ENCODE peak calls at places on chromosomes 7 and 10, in seven cellular contexts. I is small intestine, Y is psoas muscle, S is Peyer's patch, P is heart left ventricle, Q is PC-3, W is heart right ventricle. H is an unnamed sample. For H3K4me1, the result is how much of the 10 kb centered on the place peaks cover.

GRCh38 chr7:136303162-136303561 is 326.0 kb upstream of the MTPN start:
- DNase-seq in I (no peak), Y (no peak), S (no peak), P (no peak), Q (no peak), W (no peak), H (no peak)

GRCh38 chr10:126929391-126929790 is 24.2 kb downstream of the DOCK1 start:
- DNase-seq in I (no peak), Y (no peak), S (no peak), P (no peak), Q (no peak), W (no peak), H (no peak)

GRCh38 chr7:56157238-56157790 is 41.1 kb upstream of the NUPR2 start:
- DNase-seq in I (no peak), Y (no peak), S (no peak), P (no peak), Q (no peak), W (no peak), H (no peak)

GRCh38 chr10:30357806-30358205 is 8.7 kb upstream of the MTPAP start:
- DNase-seq in I (no peak), Y (no peak), S (no peak), P (no peak), Q (no peak), W (no peak), H (no peak)

GRCh38 chr10:52474265-52474664 is 160.2 kb downstream of the DKK1 start:
- DNase-seq in I (no peak), Y (no peak), S (no peak), P (no peak), Q (peak), W (no peak), H (no peak)

GRCh38 chr7:79403879-79404278 is 49.6 kb downstream of the MAGI2 start:
- DNase-seq in I (no peak), Y (no peak), S (no peak), P (no peak), Q (no peak), W (no peak), H (no peak)

GRCh38 chr7:16422917-16423316 is 1.6 kb upstream of the CRPPA start:
- DNase-seq in I (no peak), Y (no peak), S (no peak), P (no peak), Q (no peak), W (no peak), H (no peak)

GRCh38 chr10:131088619-131089018 is 222.9 kb downstream of the TCERG1L start:
- DNase-seq in I (no peak), Y (no peak), S (no peak), P (no peak), Q (no peak), W (no peak), H (no peak)

GRCh38 chr10:90450797-90451196 is 407.0 kb downstream of the HTR7 start:
- DNase-seq in I (no peak), Y (no peak), S (no peak), P (no peak), Q (peak), W (no peak), H (no peak)

GRCh38 chr10:15136960-15137359 is 31.5 kb downstream of the NMT2 start:
- DNase-seq in I (no peak), Y (no peak), S (no peak), P (no peak), Q (no peak), W (no peak), H (no peak)
- H3K4me1 ChIP-seq in I (under half), Y (under half), S (under half), P (under half), Q (under half), W (under half), H (under half)

DNA sequence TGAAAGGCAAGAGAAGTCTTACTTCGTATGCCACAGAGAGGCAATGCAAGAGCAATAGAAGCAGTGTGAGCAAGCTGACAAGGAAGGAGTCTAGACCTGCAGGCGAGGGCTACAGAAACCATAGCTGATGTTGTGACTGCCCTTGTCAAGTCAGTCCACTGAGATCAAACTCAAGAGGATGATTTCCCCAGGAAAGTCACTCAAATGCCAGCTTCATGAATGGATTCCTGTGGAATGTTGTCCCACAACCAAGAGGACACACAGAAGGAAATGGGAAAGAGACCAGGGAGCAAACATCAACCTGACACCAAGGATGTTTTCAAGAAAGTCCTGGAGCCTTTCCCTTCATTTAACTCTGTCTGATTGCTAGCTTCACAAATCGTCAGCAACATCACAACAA is 78.0 kb upstream of the GAD2 start:
- DNase-seq in I (no peak), Y (no peak), S (no peak), P (no peak), Q (no peak), W (no peak), H (no peak)
- H3K4me1 ChIP-seq in I (under half), Y (under half), S (under half), P (under half), Q (under half), W (under half), H (under half)

GRCh38 chr7:30163231-30163894 is 28.6 kb downstream of the MTURN start:
- DNase-seq in I (no peak), Y (no peak), S (no peak), P (peak), Q (no peak), W (no peak), H (no peak)

GRCh38 chr7:30166155-30166840 is 31.5 kb downstream of the MTURN start:
- DNase-seq in I (no peak), Y (no peak), S (no peak), P (no peak), Q (peak), W (no peak), H (no peak)

GRCh38 chr7:30162622-30163124 is 27.9 kb downstream of the MTURN start:
- DNase-seq in I (no peak), Y (no peak), S (no peak), P (no peak), Q (peak), W (no peak), H (no peak)

GRCh38 chr7:30165590-30165989 is 30.8 kb downstream of the MTURN start:
- DNase-seq in I (no peak), Y (no peak), S (no peak), P (no peak), Q (peak), W (no peak), H (no peak)

DNA sequence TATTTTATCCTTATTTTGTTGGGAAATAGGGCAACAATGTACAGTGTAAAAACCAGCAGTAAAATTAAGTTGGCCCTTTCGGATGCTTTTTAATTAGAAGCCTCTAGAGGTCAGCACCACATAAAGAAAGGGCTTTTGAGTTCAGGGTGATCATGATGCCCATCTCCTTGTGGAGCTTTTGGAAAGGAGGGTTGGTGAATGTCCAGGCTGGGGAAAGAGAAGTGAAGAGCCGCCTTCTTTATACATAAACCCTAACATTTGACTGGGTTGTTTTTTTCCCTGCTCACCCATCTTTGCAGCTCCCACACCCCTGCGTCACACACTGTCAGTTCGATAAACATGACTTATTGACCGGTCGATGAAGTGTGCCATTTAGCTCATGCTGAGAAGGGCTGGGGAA is 29.8 kb downstream of the MTURN start:
- DNase-seq in I (peak), Y (no peak), S (no peak), P (no peak), Q (peak), W (no peak), H (no peak)
- H3K4me1 ChIP-seq in I (under half), Y (under half), S (under half), P (under half), Q (half or more), W (half or more), H (under half)

GRCh38 chr10:71216363-71216695 is 4.0 kb downstream of the UNC5B start:
- DNase-seq in I (no peak), Y (no peak), S (no peak), P (no peak), Q (no peak), W (no peak), H (no peak)
- H3K4me1 ChIP-seq in I (under half), Y (under half), S (under half), P (half or more), Q (under half), W (half or more), H (under half)

GRCh38 chr10:102578782-102579181 is 65.5 kb upstream of the TRIM8 start:
- DNase-seq in I (no peak), Y (no peak), S (no peak), P (no peak), Q (no peak), W (no peak), H (no peak)
- H3K4me1 ChIP-seq in I (under half), Y (under half), S (under half), P (under half), Q (under half), W (under half), H (under half)

DNA sequence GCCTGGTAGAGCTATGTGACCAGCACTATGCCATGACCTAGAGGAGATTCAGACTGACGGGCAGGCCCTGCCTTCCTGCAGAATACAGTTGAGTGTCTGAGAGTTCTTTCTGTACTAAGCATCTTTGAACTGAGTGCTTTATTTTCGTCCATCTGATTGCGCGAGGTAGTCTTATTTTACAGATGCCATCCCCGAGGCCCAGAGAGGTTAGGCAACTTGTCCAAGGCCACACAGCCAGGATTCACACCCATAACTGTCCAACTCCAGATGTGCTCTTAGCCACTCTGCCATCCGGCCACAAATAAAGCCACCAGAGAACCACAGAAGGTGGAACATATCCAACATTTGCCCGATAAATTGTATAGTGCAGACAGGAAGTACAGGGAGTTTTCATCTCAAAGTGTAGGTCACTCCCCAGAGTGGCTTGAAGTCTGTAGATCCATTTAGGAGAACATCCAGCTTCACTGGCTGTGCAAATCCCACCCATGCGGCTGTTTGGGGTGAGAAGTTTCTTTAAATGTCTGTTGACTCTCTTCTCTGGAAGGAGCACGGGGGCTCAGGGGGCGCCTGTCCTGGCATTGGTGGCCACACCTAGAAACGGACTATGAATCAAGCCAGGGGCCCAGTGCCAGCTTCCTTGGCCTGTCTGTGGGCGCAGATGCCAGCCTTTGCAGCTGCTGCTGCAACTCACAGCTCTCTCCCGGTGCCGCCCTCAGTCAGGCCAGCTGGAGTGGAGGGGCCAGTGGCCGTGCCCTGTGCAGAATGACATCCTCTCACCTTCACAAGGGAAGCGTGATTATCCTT is 11.1 kb downstream of the CHST3 start:
- DNase-seq in I (peak), Y (peak), S (no peak), P (peak), Q (peak), W (peak), H (peak)
- H3K4me1 ChIP-seq in I (under half), Y (half or more), S (under half), P (half or more), Q (half or more), W (half or more), H (half or more)

DNA sequence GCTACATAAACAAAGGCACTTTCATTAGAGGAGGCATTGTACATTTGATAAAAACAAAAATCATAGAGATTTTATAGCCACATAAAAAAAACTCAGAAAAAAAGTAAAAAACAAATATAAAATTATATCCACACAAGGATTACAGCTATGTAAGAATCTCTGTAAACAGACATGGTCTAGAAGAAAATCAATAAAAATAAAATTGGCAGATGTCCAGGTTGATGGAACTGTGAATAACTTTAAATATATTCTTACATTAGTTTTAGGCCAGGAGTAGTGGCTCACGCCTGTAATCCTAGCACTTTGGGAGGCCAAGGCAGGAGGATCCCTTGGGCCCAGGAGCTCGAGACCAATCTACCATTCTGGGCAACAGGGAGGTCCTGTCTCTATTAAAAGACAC is 19.2 kb downstream of the SLC35B4 start:
- DNase-seq in I (no peak), Y (no peak), S (no peak), P (no peak), Q (no peak), W (no peak), H (no peak)
- H3K4me1 ChIP-seq in I (under half), Y (under half), S (under half), P (under half), Q (under half), W (under half), H (under half)

DNA sequence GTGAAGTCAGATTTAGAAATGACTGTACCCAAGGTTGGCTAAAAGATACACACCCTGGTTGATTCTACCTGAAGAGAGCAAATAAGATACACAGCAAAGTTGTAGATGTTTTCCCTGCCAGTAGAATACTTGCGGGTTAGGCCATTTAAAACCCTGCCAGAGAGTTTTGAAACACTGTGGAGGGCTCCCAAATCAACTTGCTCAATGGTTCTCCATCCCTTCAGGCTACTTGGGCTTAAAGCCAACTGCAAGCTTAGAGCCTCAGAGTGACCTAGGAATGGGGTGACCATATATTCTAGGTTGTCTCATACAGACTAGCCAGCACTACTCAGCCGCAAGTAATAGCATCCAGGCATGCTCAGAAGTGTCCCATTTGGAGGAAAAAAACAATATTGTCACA is 10.0 kb downstream of the CAV1 start:
- DNase-seq in I (no peak), Y (peak), S (no peak), P (no peak), Q (no peak), W (no peak), H (no peak)
- H3K4me1 ChIP-seq in I (under half), Y (under half), S (under half), P (half or more), Q (under half), W (half or more), H (under half)